ENCODE peak calls at places on chromosomes 13 and 19, in four cellular contexts. Y is tibial artery, T is BE2C, P is fibroblast of lung. Q is an unnamed sample.

GRCh38 chr13:102651392-102651791 is 43.5 kb downstream of the METTL21C start:
- DNase-seq in T (no peak), Y (no peak), P (peak), Q (peak)

GRCh38 chr13:98143601-98144500 is 957 bp downstream of the FARP1 start:
- DNase-seq in Y (peak), T (peak), P (peak), Q (no peak)

GRCh38 chr13:20706661-20707060 is 3.2 kb downstream of the IL17D start:
- DNase-seq in T (no peak), Y (no peak), P (no peak), Q (no peak)

GRCh38 chr19:48768989-48769713 is 13.8 kb downstream of the FGF21 start:
- DNase-seq in Y (no peak), P (no peak), T (no peak), Q (no peak)

GRCh38 chr13:62293081-62293480 is 877.4 kb upstream of the PCDH20 start:
- DNase-seq in Y (no peak), T (peak), P (peak), Q (no peak)

GRCh38 chr19:38898788-38899446 is 501 bp downstream of the SIRT2 start:
- DNase-seq in T (no peak), P (peak), Y (no peak), Q (no peak)

GRCh38 chr19:56348289-56348877 is 33.7 kb upstream of the ZSCAN5A start:
- DNase-seq in Y (no peak), T (peak), P (peak), Q (no peak)

GRCh38 chr13:85693889-85694511 is 105.2 kb downstream of the SLITRK6 start:
- DNase-seq in P (peak), Y (no peak), T (peak), Q (no peak)

GRCh38 chr13:53052675-53053074 is 24.1 kb downstream of the OLFM4 start:
- DNase-seq in T (no peak), P (no peak), Y (no peak), Q (no peak)

GRCh38 chr19:4449022-4449825 is 8.4 kb downstream of the UBXN6 start:
- DNase-seq in P (peak), T (no peak), Y (peak), Q (peak)

GRCh38 chr19:4977299-4978174 is 8.6 kb downstream of the KDM4B start:
- DNase-seq in P (peak), Y (no peak), T (peak), Q (peak)

GRCh38 chr13:80086304-80086721 is 254.6 kb downstream of the SPRY2 start:
- DNase-seq in Y (no peak), T (no peak), P (no peak), Q (no peak)

GRCh38 chr13:106493569-106493968 is 41.9 kb downstream of the EFNB2 start:
- DNase-seq in T (no peak), P (no peak), Y (no peak), Q (no peak)

GRCh38 chr13:80529734-80530133 is 188.8 kb upstream of the SPRY2 start:
- DNase-seq in T (no peak), P (no peak), Y (no peak), Q (peak)

GRCh38 chr13:50208826-50209335 is 193.6 kb downstream of the KCNRG start:
- DNase-seq in Y (peak), P (peak), T (peak), Q (peak)

GRCh38 chr13:85828094-85828684 is 29.0 kb upstream of the SLITRK6 start:
- DNase-seq in P (peak), Y (no peak), T (no peak), Q (peak)

GRCh38 chr19:31397308-31397707 is 48.1 kb upstream of the TSHZ3 start:
- DNase-seq in Y (no peak), T (no peak), P (no peak), Q (no peak)

GRCh38 chr13:94656766-94657165 is 55.1 kb downstream of the GPR180 start:
- DNase-seq in P (peak), Y (no peak), T (no peak), Q (peak)

GRCh38 chr13:100547805-100548204 is 40.8 kb downstream of the GGACT start:
- DNase-seq in P (peak), Y (peak), T (peak), Q (no peak)

GRCh38 chr19:36771275-36772231 is 1.1 kb downstream of the ZNF850 start:
- DNase-seq in T (peak), P (peak), Y (peak), Q (peak)

GRCh38 chr13:71864094-71864980 is 2.7 kb downstream of the DACH1 start:
- DNase-seq in Y (no peak), P (peak), T (peak), Q (no peak)

GRCh38 chr19:58570770-58571574 is 2.2 kb downstream of the MZF1 start:
- DNase-seq in Y (peak), P (no peak), T (no peak), Q (no peak)

GRCh38 chr19:13151605-13152355 is 1.6 kb downstream of the IER2 start:
- DNase-seq in T (peak), P (peak), Y (peak), Q (peak)
- TF ChIP-seq CTCF in T (no peak), P (no peak), Y (no peak), Q (no peak)

DNA sequence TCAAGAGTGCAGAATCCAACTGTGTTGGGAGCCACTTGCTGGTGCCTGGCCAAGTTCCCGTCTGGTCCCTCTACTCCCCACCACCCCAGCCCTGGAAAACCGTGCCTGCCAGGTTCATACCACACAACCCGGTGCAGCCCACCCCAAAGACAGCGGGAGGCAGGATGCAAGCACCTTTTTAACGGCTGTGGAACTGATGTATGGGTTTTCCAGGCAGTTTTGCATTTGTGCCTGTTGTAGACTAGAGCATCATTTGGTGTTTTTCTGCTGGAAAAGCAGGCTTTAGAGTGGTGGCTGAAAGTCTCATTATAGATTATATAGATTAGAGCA is 13.5 kb downstream of the TFDP1 start:
- DNase-seq in Y (peak), P (no peak), T (no peak), Q (no peak)
- H3K4me3 ChIP-seq in Y (no peak), P (no peak), T (no peak), Q (no peak)

DNA sequence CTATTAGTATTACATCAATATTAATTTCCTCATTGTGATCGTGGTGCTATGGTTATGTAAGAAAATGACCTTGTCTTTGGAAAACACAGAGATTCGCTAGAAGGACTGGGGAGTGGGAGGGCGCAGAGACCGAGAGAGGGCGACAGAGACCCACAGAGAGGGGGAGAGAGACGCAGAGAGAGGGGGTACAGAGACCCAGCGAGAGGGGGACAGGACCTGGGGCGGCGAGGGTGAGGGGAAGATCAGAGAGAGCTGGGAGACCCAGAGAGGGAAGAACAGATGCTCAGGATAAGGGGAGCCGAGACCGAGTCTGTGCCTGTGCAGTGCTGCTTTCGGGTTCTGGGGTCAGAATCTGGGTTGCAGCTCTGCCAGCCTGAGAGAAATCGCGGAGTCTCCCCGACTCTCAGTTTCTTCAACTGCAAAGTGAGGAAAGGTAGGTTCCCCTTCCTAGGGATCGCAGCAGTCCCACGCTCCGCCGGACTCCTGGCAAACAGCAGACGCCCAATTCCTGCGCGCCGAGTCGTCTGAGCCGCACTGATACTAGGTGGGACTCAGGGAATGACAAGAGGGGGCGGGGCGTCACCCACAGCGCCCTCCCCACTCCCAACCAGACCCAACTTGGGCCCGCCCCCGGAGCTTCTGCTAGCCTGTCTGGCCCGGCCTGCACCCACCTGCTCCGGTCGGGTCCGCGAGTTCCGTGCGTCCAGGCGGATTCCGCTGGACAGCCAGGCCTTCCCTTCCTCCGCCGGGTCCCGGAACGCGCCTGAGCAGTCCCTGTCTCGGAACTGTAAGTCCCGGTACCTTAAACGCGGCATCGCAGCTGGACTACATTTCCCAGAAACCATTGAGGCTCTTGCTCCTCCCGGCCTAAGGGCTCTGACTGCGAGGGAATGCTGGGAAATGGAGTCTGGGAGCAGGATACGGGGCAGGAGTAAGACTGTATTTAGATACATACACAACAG is 15.3 kb downstream of the IZUMO2 start:
- DNase-seq in P (peak), T (peak), Y (peak), Q (peak)
- TF ChIP-seq CTCF in P (no peak), T (peak), Y (peak), Q (peak)

GRCh38 chr13:96996886-96997285 is 2.6 kb upstream of the OXGR1 start:
- DNase-seq in Y (no peak), P (no peak), T (no peak), Q (no peak)

GRCh38 chr13:96993660-96994029 is 631 bp downstream of the OXGR1 start:
- DNase-seq in Y (no peak), P (no peak), T (no peak), Q (no peak)

GRCh38 chr13:96994030-96994848 is at the start of gene OXGR1:
- DNase-seq in Y (no peak), P (no peak), T (peak), Q (no peak)

GRCh38 chr13:96996097-96996496 is 1.8 kb upstream of the OXGR1 start:
- DNase-seq in T (no peak), P (no peak), Y (no peak), Q (no peak)

GRCh38 chr13:96994849-96995243 is 570 bp upstream of the OXGR1 start:
- DNase-seq in Y (no peak), T (no peak), P (no peak), Q (no peak)
- H3K4me3 ChIP-seq in Y (no peak), T (peak), P (peak), Q (no peak)

DNA sequence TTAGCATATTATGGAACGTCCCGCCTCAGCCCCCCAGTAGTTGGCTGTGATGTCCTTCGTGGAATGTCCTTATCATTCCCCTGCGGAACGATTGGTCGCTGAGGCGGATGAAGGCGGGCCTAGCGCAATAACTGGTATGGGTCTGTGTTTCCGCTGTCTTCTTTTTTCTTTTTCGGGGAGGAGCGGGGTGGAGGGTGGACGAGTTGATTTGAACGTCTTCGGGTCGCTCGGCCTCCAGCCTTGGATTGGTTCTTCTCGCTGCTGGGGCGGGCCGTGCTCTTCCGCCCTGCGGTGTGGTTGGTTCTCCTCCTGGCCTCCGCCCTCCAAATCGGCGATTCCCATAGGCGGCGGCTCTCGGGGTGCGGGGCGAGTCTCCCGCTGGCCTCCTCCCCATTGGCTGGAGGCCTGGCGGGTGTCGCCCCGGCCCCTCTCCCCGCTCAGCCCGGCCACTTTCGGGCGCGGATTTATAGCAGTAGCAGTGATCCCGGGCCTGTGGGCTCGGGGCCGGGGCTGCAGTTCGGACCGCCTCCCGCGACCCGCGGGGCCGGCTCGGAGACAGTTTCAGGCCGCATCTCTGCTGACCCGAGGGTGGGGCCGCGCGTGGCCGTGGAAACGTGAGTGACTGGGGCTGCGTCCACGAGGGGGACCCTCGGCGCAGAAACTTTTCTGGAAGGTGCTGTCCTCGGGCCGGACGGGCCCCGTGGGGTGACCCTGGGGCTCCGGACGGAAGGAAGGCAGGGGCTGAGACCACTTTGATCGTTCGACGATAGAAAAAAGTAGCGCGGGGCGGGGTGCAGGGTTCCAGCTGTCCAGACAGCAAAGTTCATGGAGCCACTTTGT is 2.1 kb downstream of the ING1 start:
- DNase-seq in Y (peak), P (peak), T (peak), Q (peak)
- TF ChIP-seq CTCF in Y (no peak), P (peak), T (peak), Q (no peak)

GRCh38 chr19:13880059-13880672 is 3.2 kb downstream of the NANOS3 start:
- DNase-seq in Y (peak), P (peak), T (peak), Q (peak)

GRCh38 chr19:13882841-13883240 is 5.9 kb downstream of the NANOS3 start:
- DNase-seq in P (no peak), T (no peak), Y (no peak), Q (no peak)

GRCh38 chr19:13881692-13882418 is 4.9 kb downstream of the NANOS3 start:
- DNase-seq in Y (no peak), P (no peak), T (no peak), Q (peak)

GRCh38 chr19:13882419-13882795 is 5.5 kb downstream of the NANOS3 start:
- DNase-seq in Y (no peak), P (no peak), T (no peak), Q (no peak)

DNA sequence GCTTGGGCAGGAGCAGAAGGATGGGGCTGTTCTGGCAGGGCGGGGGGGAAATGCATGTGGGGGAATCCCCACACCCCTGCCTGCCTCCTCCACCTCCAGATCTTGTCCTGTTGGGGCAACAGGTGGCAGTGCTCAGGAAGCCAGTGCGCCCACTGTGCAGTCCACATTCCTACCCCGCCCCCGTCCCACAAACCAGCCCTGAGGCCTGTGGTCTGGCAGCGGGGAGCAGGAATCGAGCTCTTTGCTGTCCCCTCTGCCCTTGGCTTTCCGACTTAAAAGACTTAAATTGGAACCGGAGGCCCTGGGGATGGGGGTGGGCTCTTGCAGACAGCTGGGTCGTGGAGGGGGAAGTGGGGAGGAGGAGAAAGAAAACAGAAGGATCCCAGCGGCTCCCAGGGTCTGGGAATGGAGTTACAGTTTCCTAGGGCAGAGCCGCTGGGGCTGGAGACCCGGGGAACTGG is 4.3 kb downstream of the NANOS3 start:
- DNase-seq in P (no peak), Y (no peak), T (no peak), Q (peak)
- H3K4me3 ChIP-seq in P (no peak), Y (no peak), T (no peak), Q (no peak)

DNA sequence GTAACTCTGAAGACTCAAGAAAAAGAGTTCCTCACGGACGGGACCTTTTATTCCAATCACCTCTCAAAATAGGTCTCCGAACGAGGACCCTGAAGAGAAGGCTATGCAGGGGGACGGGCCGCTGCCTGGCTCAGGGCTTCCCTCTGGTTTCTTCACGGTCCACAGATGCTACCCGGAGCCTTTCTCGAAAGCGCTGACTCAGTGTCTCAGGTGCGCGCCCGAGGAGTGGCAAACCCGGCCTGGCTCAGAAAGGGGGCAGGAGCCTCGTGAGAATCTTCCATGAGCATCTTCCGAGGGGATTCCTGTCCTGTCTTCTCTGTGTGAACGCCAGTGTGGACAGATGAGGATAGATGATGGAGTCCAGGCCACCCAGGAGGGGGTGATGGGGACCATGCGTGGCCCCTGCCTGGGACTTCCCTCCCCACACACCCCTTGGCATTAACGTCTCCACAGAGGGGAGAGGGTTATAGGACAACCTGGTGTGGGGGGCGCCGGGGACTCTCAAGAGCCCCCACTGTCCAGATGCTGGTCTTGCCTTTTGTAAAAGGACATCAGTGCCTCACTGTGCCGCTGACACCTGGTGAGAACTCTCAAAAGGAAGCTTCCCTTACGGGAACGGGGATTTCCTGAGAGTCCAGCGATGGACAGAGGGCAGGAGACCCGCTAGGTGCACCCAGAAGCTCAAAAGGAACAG is 16.5 kb downstream of the LSM4 start:
- DNase-seq in Y (no peak), P (no peak), T (no peak), Q (no peak)
- TF ChIP-seq CTCF in Y (no peak), P (no peak), T (no peak), Q (no peak)

GRCh38 chr19:18610556-18611326 is 1.9 kb upstream of the TMEM59L start:
- DNase-seq in T (no peak), P (no peak), Y (no peak), Q (no peak)
- H3K4me3 ChIP-seq in T (no peak), P (no peak), Y (no peak), Q (no peak)

GRCh38 chr13:110108348-110109139 is 198.4 kb downstream of the COL4A1 start:
- DNase-seq in P (peak), Y (peak), T (peak), Q (peak)
- TF ChIP-seq CTCF in P (peak), Y (peak), T (peak), Q (peak)

GRCh38 chr19:8251025-8251472 is 41.9 kb downstream of the CERS4 start:
- DNase-seq in T (no peak), P (peak), Y (peak), Q (peak)
- H3K4me3 ChIP-seq in T (no peak), P (no peak), Y (no peak), Q (no peak)

Q was measured in astrocyte of the cerebellum.